ENCODE peak calls at places on chromosomes 12 and 14, in four cellular contexts. E is renal cortical epithelial cell, N is left ventricle myocardium inferior, G is RWPE1. S is an unnamed sample.
A peak's percentile ranks its signal among the peaks of the same experiment; 100 is the strongest.

GRCh38 chr14:77859934-77860570 is 60.1 kb downstream of the ADCK1 start:
- DNase-seq in G (no peak), N (no peak), E (no peak), S (no peak)

GRCh38 chr14:101620821-101621785 is 59.8 kb downstream of the DIO3 start:
- DNase-seq in N (no peak), E (no peak), G (no peak), S (no peak)

GRCh38 chr12:102171951-102172350 is 25.7 kb downstream of the PMCH start:
- DNase-seq in G (no peak), N (no peak), E (peak; percentile 44), S (no peak)

GRCh38 chr12:56468216-56469006 is at the start of gene SPRYD4:
- DNase-seq in G (peak; percentile 93), N (peak; percentile 93), E (peak; percentile 78), S (peak; percentile 93)

GRCh38 chr12:57219993-57220728 is 3.6 kb downstream of the NXPH4 start:
- DNase-seq in N (no peak), E (no peak), G (no peak), S (no peak)

GRCh38 chr14:79467837-79468236 is 743.5 kb downstream of the DIO2 start:
- DNase-seq in E (no peak), N (no peak), G (no peak), S (no peak)

GRCh38 chr12:110677982-110678381 is 10.9 kb downstream of the HVCN1 start:
- DNase-seq in E (no peak), N (no peak), G (no peak), S (no peak)

GRCh38 chr12:43306066-43306465 is 245.9 kb downstream of the ADAMTS20 start:
- DNase-seq in N (no peak), E (peak; percentile 89), G (peak; percentile 87), S (no peak)

GRCh38 chr14:36217732-36218131 is 41.2 kb upstream of the PTCSC3 start:
- DNase-seq in N (no peak), G (no peak), E (peak; percentile 96), S (no peak)

GRCh38 chr12:7123806-7124519 is 4.7 kb downstream of the RBP5 start:
- DNase-seq in G (no peak), N (no peak), E (peak; percentile 36), S (no peak)

GRCh38 chr12:108827941-108828340 is 29.4 kb downstream of the SSH1 start:
- DNase-seq in N (no peak), E (no peak), G (no peak), S (no peak)

GRCh38 chr12:12476836-12477531 is 85.7 kb downstream of the DUSP16 start:
- DNase-seq in N (no peak), E (no peak), G (no peak), S (no peak)

GRCh38 chr12:43057561-43057960 is 468.0 kb upstream of the PRICKLE1 start:
- DNase-seq in N (no peak), E (peak; percentile 37), G (no peak), S (no peak)

GRCh38 chr12:130463259-130463658 is 125.6 kb downstream of the PIWIL1 start:
- DNase-seq in N (no peak), E (no peak), G (no peak), S (no peak)

GRCh38 chr14:65159281-65160062 is 57.2 kb upstream of the MAX start:
- DNase-seq in N (no peak), G (no peak), E (peak; percentile 30), S (no peak)

GRCh38 chr14:37665479-37665878 is 70.0 kb downstream of the TTC6 start:
- DNase-seq in N (no peak), G (no peak), E (no peak), S (no peak)

GRCh38 chr14:105147701-105148603 is 20.6 kb downstream of the JAG2 start:
- DNase-seq in G (no peak), E (no peak), N (peak; percentile 14), S (no peak)

GRCh38 chr14:77882098-77882497 is 82.2 kb downstream of the ADCK1 start:
- DNase-seq in G (no peak), N (peak; percentile 71), E (peak; percentile 48), S (no peak)

GRCh38 chr14:105591052-105591451 is 64.7 kb downstream of the TMEM121 start:
- DNase-seq in N (no peak), E (no peak), G (no peak), S (no peak)

GRCh38 chr12:75208851-75209781 is 523 bp downstream of the KCNC2 start:
- DNase-seq in E (peak; percentile 27), G (peak; percentile 28), N (no peak), S (no peak)

GRCh38 chr12:85076688-85077430 is 40.7 kb downstream of the LRRIQ1 start:
- DNase-seq in E (peak; percentile 97), G (peak; percentile 85), N (no peak), S (peak; percentile 82)

GRCh38 chr12:64175254-64175945 is 46.7 kb downstream of the KICS2 start:
- DNase-seq in N (no peak), G (no peak), E (no peak), S (no peak)

GRCh38 chr12:13970803-13971202 is 10.6 kb downstream of the GRIN2B start:
- DNase-seq in N (no peak), E (no peak), G (no peak), S (no peak)

GRCh38 chr14:22780105-22780679 is 13.7 kb downstream of the OXA1L start:
- DNase-seq in N (no peak), E (peak; percentile 57), G (no peak), S (no peak)

GRCh38 chr12:68207276-68207675 is 18.3 kb downstream of the IL26 start:
- DNase-seq in G (no peak), E (no peak), N (no peak), S (no peak)

GRCh38 chr14:88834883-88835431 is 10.5 kb downstream of the TTC8 start:
- DNase-seq in G (no peak), E (peak; percentile 61), N (no peak), S (no peak)

GRCh38 chr12:570237-570925 is 92.9 kb downstream of the NINJ2 start:
- DNase-seq in G (peak; percentile 94), N (peak; percentile 81), E (peak; percentile 75), S (peak; percentile 95)

GRCh38 chr12:89709994-89710872 is 1.6 kb upstream of the ATP2B1 start:
- DNase-seq in G (no peak), E (no peak), N (peak; percentile 63), S (peak; percentile 11)

GRCh38 chr14:92792885-92793284 is 1.2 kb upstream of the GOLGA5 start:
- DNase-seq in G (no peak), E (no peak), N (no peak), S (no peak)

GRCh38 chr14:71286126-71286525 is 378.9 kb downstream of the PCNX1 start:
- DNase-seq in E (no peak), G (no peak), N (no peak), S (no peak)

S was measured in SW480.